ENCODE peak calls at places on chromosomes 2 and 18, in ten cellular contexts. One of them, this sample, is unnamed.

GRCh38 chr2:236086403-236086970 is 81.7 kb downstream of the GBX2 start:
- DNase-seq in lower lobe of right lung: no peak
- DNase-seq in endothelial cell of umbilical vein: no peak
- DNase-seq in mucosa of descending colon: no peak
- DNase-seq in choroid plexus epithelial cell: no peak
- DNase-seq in body of pancreas: no peak
- DNase-seq in lower leg skin: no peak
- DNase-seq in IMR-90: no peak
- DNase-seq in astrocyte of the spinal cord: no peak
- DNase-seq in PC-3: no peak
- DNase-seq in this sample: no peak

GRCh38 chr2:209416913-209417312 is 6.9 kb upstream of the MAP2 start:
- DNase-seq in lower lobe of right lung: no peak
- DNase-seq in endothelial cell of umbilical vein: no peak
- DNase-seq in mucosa of descending colon: no peak
- DNase-seq in choroid plexus epithelial cell: no peak
- DNase-seq in body of pancreas: no peak
- DNase-seq in lower leg skin: no peak
- DNase-seq in IMR-90: no peak
- DNase-seq in astrocyte of the spinal cord: no peak
- DNase-seq in PC-3: no peak
- DNase-seq in this sample: no peak

GRCh38 chr2:113050921-113051895 is 1.5 kb downstream of the IL36B start:
- DNase-seq in lower lobe of right lung: no peak
- DNase-seq in endothelial cell of umbilical vein: no peak
- DNase-seq in mucosa of descending colon: no peak
- DNase-seq in choroid plexus epithelial cell: no peak
- DNase-seq in body of pancreas: no peak
- DNase-seq in lower leg skin: no peak
- DNase-seq in IMR-90: no peak
- DNase-seq in astrocyte of the spinal cord: no peak
- DNase-seq in PC-3: no peak
- DNase-seq in this sample: no peak

GRCh38 chr2:209577376-209578357 is 153.8 kb downstream of the MAP2 start:
- DNase-seq in lower lobe of right lung: no peak
- DNase-seq in endothelial cell of umbilical vein: peak; percentile 14
- DNase-seq in mucosa of descending colon: no peak
- DNase-seq in choroid plexus epithelial cell: peak; percentile 41
- DNase-seq in body of pancreas: no peak
- DNase-seq in lower leg skin: no peak
- DNase-seq in IMR-90: peak; percentile 6
- DNase-seq in astrocyte of the spinal cord: peak; percentile 28
- DNase-seq in PC-3: peak; percentile 62
- DNase-seq in this sample: no peak

GRCh38 chr18:23226930-23227728 is 91.8 kb downstream of the CABLES1 start:
- DNase-seq in lower lobe of right lung: no peak
- DNase-seq in endothelial cell of umbilical vein: peak; percentile 96
- DNase-seq in mucosa of descending colon: no peak
- DNase-seq in choroid plexus epithelial cell: peak; percentile 84
- DNase-seq in body of pancreas: no peak
- DNase-seq in lower leg skin: peak; percentile 51
- DNase-seq in IMR-90: peak; percentile 94
- DNase-seq in astrocyte of the spinal cord: peak; percentile 90
- DNase-seq in PC-3: peak; percentile 45
- DNase-seq in this sample: no peak

GRCh38 chr2:137888845-137889244 is 75.4 kb upstream of the HNMT start:
- DNase-seq in lower lobe of right lung: peak; percentile 49
- DNase-seq in endothelial cell of umbilical vein: peak; percentile 31
- DNase-seq in mucosa of descending colon: peak; percentile 68
- DNase-seq in choroid plexus epithelial cell: peak; percentile 42
- DNase-seq in body of pancreas: peak; percentile 63
- DNase-seq in lower leg skin: no peak
- DNase-seq in IMR-90: no peak
- DNase-seq in astrocyte of the spinal cord: peak; percentile 22
- DNase-seq in PC-3: peak; percentile 66
- DNase-seq in this sample: no peak

GRCh38 chr18:8615397-8616025 is 6.3 kb downstream of the RAB12 start:
- DNase-seq in lower lobe of right lung: no peak
- DNase-seq in endothelial cell of umbilical vein: peak; percentile 34
- DNase-seq in mucosa of descending colon: no peak
- DNase-seq in choroid plexus epithelial cell: peak; percentile 89
- DNase-seq in body of pancreas: no peak
- DNase-seq in lower leg skin: peak; percentile 57
- DNase-seq in IMR-90: peak; percentile 97
- DNase-seq in astrocyte of the spinal cord: peak; percentile 93
- DNase-seq in PC-3: peak; percentile 92
- DNase-seq in this sample: no peak

GRCh38 chr2:168470880-168471475 is 14.9 kb downstream of the CERS6 start:
- DNase-seq in lower lobe of right lung: no peak
- DNase-seq in endothelial cell of umbilical vein: no peak
- DNase-seq in mucosa of descending colon: no peak
- DNase-seq in choroid plexus epithelial cell: no peak
- DNase-seq in body of pancreas: no peak
- DNase-seq in lower leg skin: no peak
- DNase-seq in IMR-90: no peak
- DNase-seq in astrocyte of the spinal cord: no peak
- DNase-seq in PC-3: no peak
- DNase-seq in this sample: no peak

GRCh38 chr2:74944987-74945782 is 13.3 kb upstream of the POLE4 start:
- DNase-seq in lower lobe of right lung: no peak
- DNase-seq in endothelial cell of umbilical vein: no peak
- DNase-seq in mucosa of descending colon: no peak
- DNase-seq in choroid plexus epithelial cell: peak; percentile 14
- DNase-seq in body of pancreas: no peak
- DNase-seq in lower leg skin: no peak
- DNase-seq in IMR-90: peak; percentile 52
- DNase-seq in astrocyte of the spinal cord: peak; percentile 29
- DNase-seq in PC-3: no peak
- DNase-seq in this sample: no peak

DNA sequence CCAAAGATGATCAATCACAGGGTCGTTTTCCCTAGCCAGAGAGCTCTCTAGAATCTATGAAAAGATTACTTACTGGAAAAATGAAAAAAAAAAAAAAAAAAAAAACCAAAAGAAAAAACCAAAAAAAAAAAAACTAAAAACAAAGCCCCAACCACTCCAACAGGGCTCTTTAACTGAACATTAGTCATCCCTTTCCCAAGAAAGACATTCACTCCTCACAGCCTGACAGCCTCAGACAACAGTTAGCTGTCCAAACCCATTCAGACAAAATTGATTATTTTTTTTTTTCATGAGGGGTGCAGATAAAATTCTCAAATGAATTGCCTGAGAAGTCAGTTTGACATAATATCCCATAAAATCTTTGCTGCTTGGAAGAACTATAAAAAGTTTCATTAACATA is 206.0 kb upstream of the REV1 start:
- DNase-seq in lower lobe of right lung: no peak
- DNase-seq in endothelial cell of umbilical vein: no peak
- DNase-seq in mucosa of descending colon: no peak
- DNase-seq in choroid plexus epithelial cell: no peak
- DNase-seq in body of pancreas: no peak
- DNase-seq in lower leg skin: no peak
- DNase-seq in IMR-90: no peak
- DNase-seq in astrocyte of the spinal cord: no peak
- DNase-seq in PC-3: no peak
- DNase-seq in this sample: no peak
- H3K4me3 ChIP-seq in lower lobe of right lung: no peak overlapping the region
- H3K4me3 ChIP-seq in endothelial cell of umbilical vein: no peak overlapping the region
- H3K4me3 ChIP-seq in mucosa of descending colon: no peak overlapping the region
- H3K4me3 ChIP-seq in choroid plexus epithelial cell: no peak overlapping the region
- H3K4me3 ChIP-seq in body of pancreas: no peak overlapping the region
- H3K4me3 ChIP-seq in lower leg skin: no peak overlapping the region
- H3K4me3 ChIP-seq in IMR-90: no peak overlapping the region
- H3K4me3 ChIP-seq in astrocyte of the spinal cord: no peak overlapping the region
- H3K4me3 ChIP-seq in PC-3: no peak overlapping the region
- H3K4me3 ChIP-seq in this sample: no peak overlapping the region

GRCh38 chr2:170518911-170519310 is 196.2 kb upstream of the SP5 start:
- DNase-seq in lower lobe of right lung: no peak
- DNase-seq in endothelial cell of umbilical vein: no peak
- DNase-seq in mucosa of descending colon: no peak
- DNase-seq in choroid plexus epithelial cell: no peak
- DNase-seq in body of pancreas: no peak
- DNase-seq in lower leg skin: no peak
- DNase-seq in IMR-90: no peak
- DNase-seq in astrocyte of the spinal cord: no peak
- DNase-seq in PC-3: no peak
- DNase-seq in this sample: no peak

GRCh38 chr2:170521299-170521698 is 193.8 kb upstream of the SP5 start:
- DNase-seq in lower lobe of right lung: no peak
- DNase-seq in endothelial cell of umbilical vein: no peak
- DNase-seq in mucosa of descending colon: no peak
- DNase-seq in choroid plexus epithelial cell: no peak
- DNase-seq in body of pancreas: no peak
- DNase-seq in lower leg skin: no peak
- DNase-seq in IMR-90: no peak
- DNase-seq in astrocyte of the spinal cord: no peak
- DNase-seq in PC-3: no peak
- DNase-seq in this sample: no peak

GRCh38 chr2:170525566-170525900 is 189.6 kb upstream of the SP5 start:
- DNase-seq in lower lobe of right lung: peak; percentile 48
- DNase-seq in endothelial cell of umbilical vein: peak; percentile 96
- DNase-seq in mucosa of descending colon: peak; percentile 42
- DNase-seq in choroid plexus epithelial cell: peak; percentile 99
- DNase-seq in body of pancreas: peak; percentile 59
- DNase-seq in lower leg skin: peak; percentile 92
- DNase-seq in IMR-90: peak; percentile 94
- DNase-seq in astrocyte of the spinal cord: peak; percentile 98
- DNase-seq in PC-3: peak; percentile 97
- DNase-seq in this sample: peak; percentile 89

GRCh38 chr2:170524828-170525565 is 190.1 kb upstream of the SP5 start:
- DNase-seq in lower lobe of right lung: no peak
- DNase-seq in endothelial cell of umbilical vein: no peak
- DNase-seq in mucosa of descending colon: no peak
- DNase-seq in choroid plexus epithelial cell: peak; percentile 54
- DNase-seq in body of pancreas: no peak
- DNase-seq in lower leg skin: no peak
- DNase-seq in IMR-90: peak; percentile 1
- DNase-seq in astrocyte of the spinal cord: no peak
- DNase-seq in PC-3: no peak
- DNase-seq in this sample: no peak

GRCh38 chr2:170523506-170523905 is 191.6 kb upstream of the SP5 start:
- DNase-seq in lower lobe of right lung: no peak
- DNase-seq in endothelial cell of umbilical vein: no peak
- DNase-seq in mucosa of descending colon: no peak
- DNase-seq in choroid plexus epithelial cell: no peak
- DNase-seq in body of pancreas: no peak
- DNase-seq in lower leg skin: no peak
- DNase-seq in IMR-90: no peak
- DNase-seq in astrocyte of the spinal cord: no peak
- DNase-seq in PC-3: peak; percentile 19
- DNase-seq in this sample: no peak
- TF ChIP-seq CTCF in lower lobe of right lung: no peak
- TF ChIP-seq CTCF in endothelial cell of umbilical vein: no peak
- TF ChIP-seq CTCF in mucosa of descending colon: no peak
- TF ChIP-seq CTCF in choroid plexus epithelial cell: peak; percentile 4
- TF ChIP-seq CTCF in body of pancreas: no peak
- TF ChIP-seq CTCF in lower leg skin: no peak
- TF ChIP-seq CTCF in IMR-90: no peak
- TF ChIP-seq CTCF in astrocyte of the spinal cord: no peak
- TF ChIP-seq CTCF in PC-3: peak; percentile 43
- TF ChIP-seq CTCF in this sample: no peak

GRCh38 chr18:55301196-55301540 is 286.8 kb downstream of the TCF4 start:
- DNase-seq in lower lobe of right lung: no peak
- DNase-seq in endothelial cell of umbilical vein: no peak
- DNase-seq in mucosa of descending colon: no peak
- DNase-seq in choroid plexus epithelial cell: peak; percentile 50
- DNase-seq in body of pancreas: no peak
- DNase-seq in lower leg skin: no peak
- DNase-seq in IMR-90: peak; percentile 17
- DNase-seq in astrocyte of the spinal cord: peak; percentile 41
- DNase-seq in PC-3: no peak
- DNase-seq in this sample: no peak

GRCh38 chr18:55306338-55306737 is 281.7 kb downstream of the TCF4 start:
- DNase-seq in lower lobe of right lung: no peak
- DNase-seq in endothelial cell of umbilical vein: no peak
- DNase-seq in mucosa of descending colon: no peak
- DNase-seq in choroid plexus epithelial cell: no peak
- DNase-seq in body of pancreas: no peak
- DNase-seq in lower leg skin: no peak
- DNase-seq in IMR-90: no peak
- DNase-seq in astrocyte of the spinal cord: no peak
- DNase-seq in PC-3: no peak
- DNase-seq in this sample: no peak

GRCh38 chr18:55300469-55301195 is 287.4 kb downstream of the TCF4 start:
- DNase-seq in lower lobe of right lung: no peak
- DNase-seq in endothelial cell of umbilical vein: no peak
- DNase-seq in mucosa of descending colon: no peak
- DNase-seq in choroid plexus epithelial cell: no peak
- DNase-seq in body of pancreas: no peak
- DNase-seq in lower leg skin: no peak
- DNase-seq in IMR-90: peak; percentile 37
- DNase-seq in astrocyte of the spinal cord: peak; percentile 62
- DNase-seq in PC-3: no peak
- DNase-seq in this sample: no peak

GRCh38 chr18:55301836-55302235 is 286.2 kb downstream of the TCF4 start:
- DNase-seq in lower lobe of right lung: no peak
- DNase-seq in endothelial cell of umbilical vein: no peak
- DNase-seq in mucosa of descending colon: no peak
- DNase-seq in choroid plexus epithelial cell: peak; percentile 38
- DNase-seq in body of pancreas: no peak
- DNase-seq in lower leg skin: no peak
- DNase-seq in IMR-90: no peak
- DNase-seq in astrocyte of the spinal cord: peak; percentile 36
- DNase-seq in PC-3: no peak
- DNase-seq in this sample: no peak

GRCh38 chr18:55302337-55302833 is 285.6 kb downstream of the TCF4 start:
- DNase-seq in lower lobe of right lung: no peak
- DNase-seq in endothelial cell of umbilical vein: no peak
- DNase-seq in mucosa of descending colon: no peak
- DNase-seq in choroid plexus epithelial cell: no peak
- DNase-seq in body of pancreas: no peak
- DNase-seq in lower leg skin: no peak
- DNase-seq in IMR-90: peak; percentile 17
- DNase-seq in astrocyte of the spinal cord: no peak
- DNase-seq in PC-3: no peak
- DNase-seq in this sample: no peak
- H3K4me3 ChIP-seq in lower lobe of right lung: no peak overlapping the region
- H3K4me3 ChIP-seq in endothelial cell of umbilical vein: no peak overlapping the region
- H3K4me3 ChIP-seq in mucosa of descending colon: no peak overlapping the region
- H3K4me3 ChIP-seq in choroid plexus epithelial cell: peak overlapping the region; percentile 36
- H3K4me3 ChIP-seq in body of pancreas: no peak overlapping the region
- H3K4me3 ChIP-seq in lower leg skin: no peak overlapping the region
- H3K4me3 ChIP-seq in IMR-90: no peak overlapping the region
- H3K4me3 ChIP-seq in astrocyte of the spinal cord: no peak overlapping the region
- H3K4me3 ChIP-seq in PC-3: no peak overlapping the region
- H3K4me3 ChIP-seq in this sample: no peak overlapping the region

DNA sequence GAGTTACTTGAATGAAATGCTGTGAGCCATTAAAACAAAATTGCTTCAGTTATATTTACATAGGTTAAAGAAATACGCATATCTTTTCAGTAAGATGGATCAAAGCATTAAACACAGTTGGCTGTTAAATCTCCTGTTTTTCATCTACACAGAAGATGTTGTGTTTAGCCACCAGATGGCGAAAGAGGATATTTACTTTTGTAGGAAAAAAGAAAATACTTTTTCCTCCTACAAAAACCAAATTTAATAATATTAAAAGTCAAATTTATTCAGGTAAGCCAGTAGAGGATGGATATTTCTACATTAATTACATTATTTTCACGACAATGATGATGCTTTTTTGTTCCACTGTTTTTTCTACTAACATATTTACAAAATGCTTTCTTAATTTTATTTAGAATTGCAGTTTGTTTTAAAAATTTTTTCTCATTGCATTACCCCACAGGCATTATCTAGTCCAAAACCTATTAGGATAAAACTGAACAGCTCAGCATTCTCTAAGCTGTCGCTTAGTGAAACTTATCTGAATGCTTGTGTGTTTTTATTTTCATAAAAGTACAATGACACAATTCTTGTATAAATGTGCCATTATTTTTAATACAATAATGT is 173.7 kb downstream of the ASXL3 start:
- DNase-seq in lower lobe of right lung: no peak
- DNase-seq in endothelial cell of umbilical vein: peak; percentile 11
- DNase-seq in mucosa of descending colon: no peak
- DNase-seq in choroid plexus epithelial cell: peak; percentile 57
- DNase-seq in body of pancreas: no peak
- DNase-seq in lower leg skin: no peak
- DNase-seq in IMR-90: peak; percentile 39
- DNase-seq in astrocyte of the spinal cord: peak; percentile 36
- DNase-seq in PC-3: peak; percentile 9
- DNase-seq in this sample: no peak
- TF ChIP-seq CTCF in lower lobe of right lung: peak; percentile 31
- TF ChIP-seq CTCF in endothelial cell of umbilical vein: peak; percentile 27
- TF ChIP-seq CTCF in mucosa of descending colon: no peak
- TF ChIP-seq CTCF in choroid plexus epithelial cell: peak; percentile 59
- TF ChIP-seq CTCF in body of pancreas: peak; percentile 47
- TF ChIP-seq CTCF in lower leg skin: no peak
- TF ChIP-seq CTCF in IMR-90: peak; percentile 50
- TF ChIP-seq CTCF in astrocyte of the spinal cord: peak; percentile 65
- TF ChIP-seq CTCF in PC-3: peak; percentile 48
- TF ChIP-seq CTCF in this sample: no peak